ENCODE peak calls at places on chromosomes 7 and 10, in six cellular contexts. One of them, this sample, is unnamed.

GRCh38 chr7:54874804-54875203 is 115.8 kb upstream of the SEC61G start:
- DNase-seq in A549: no peak
- DNase-seq in fibroblast of pulmonary artery: no peak
- DNase-seq in vagina: no peak
- DNase-seq in HL-60: no peak
- DNase-seq in choroid plexus epithelial cell: peak
- DNase-seq in this sample: no peak

GRCh38 chr10:132306951-132307751 is 599 bp downstream of the STK32C start:
- DNase-seq in vagina: no peak
- DNase-seq in fibroblast of pulmonary artery: peak
- DNase-seq in A549: peak
- DNase-seq in HL-60: peak
- DNase-seq in choroid plexus epithelial cell: no peak
- DNase-seq in this sample: no peak

GRCh38 chr7:2157473-2158279 is 75.1 kb downstream of the MAD1L1 start:
- DNase-seq in choroid plexus epithelial cell: peak
- DNase-seq in A549: no peak
- DNase-seq in vagina: no peak
- DNase-seq in fibroblast of pulmonary artery: peak
- DNase-seq in HL-60: no peak
- DNase-seq in this sample: peak

GRCh38 chr10:84264611-84265141 is 19.8 kb downstream of the RGR start:
- DNase-seq in A549: peak
- DNase-seq in HL-60: peak
- DNase-seq in choroid plexus epithelial cell: peak
- DNase-seq in vagina: peak
- DNase-seq in fibroblast of pulmonary artery: peak
- DNase-seq in this sample: no peak

GRCh38 chr10:97921581-97922377 is 72.1 kb downstream of the GOLGA7B start:
- DNase-seq in vagina: no peak
- DNase-seq in A549: no peak
- DNase-seq in HL-60: no peak
- DNase-seq in choroid plexus epithelial cell: no peak
- DNase-seq in fibroblast of pulmonary artery: no peak
- DNase-seq in this sample: no peak

GRCh38 chr7:100372256-100372655 is 1.0 kb upstream of the PILRA start:
- DNase-seq in A549: no peak
- DNase-seq in choroid plexus epithelial cell: peak
- DNase-seq in vagina: no peak
- DNase-seq in fibroblast of pulmonary artery: peak
- DNase-seq in HL-60: peak
- DNase-seq in this sample: peak

GRCh38 chr10:6174201-6174874 is 28.4 kb upstream of the PFKFB3 start:
- DNase-seq in choroid plexus epithelial cell: no peak
- DNase-seq in A549: no peak
- DNase-seq in fibroblast of pulmonary artery: no peak
- DNase-seq in HL-60: no peak
- DNase-seq in vagina: no peak
- DNase-seq in this sample: no peak

GRCh38 chr10:102540023-102540422 is 36.3 kb downstream of the SUFU start:
- DNase-seq in choroid plexus epithelial cell: peak
- DNase-seq in HL-60: no peak
- DNase-seq in vagina: no peak
- DNase-seq in fibroblast of pulmonary artery: peak
- DNase-seq in A549: peak
- DNase-seq in this sample: no peak

GRCh38 chr7:123797673-123798526 is 47.1 kb upstream of the HYAL4 start:
- DNase-seq in choroid plexus epithelial cell: peak
- DNase-seq in vagina: no peak
- DNase-seq in HL-60: peak
- DNase-seq in A549: peak
- DNase-seq in fibroblast of pulmonary artery: peak
- DNase-seq in this sample: peak

GRCh38 chr10:88386204-88386877 is 196.8 kb downstream of the RNLS start:
- DNase-seq in fibroblast of pulmonary artery: peak
- DNase-seq in choroid plexus epithelial cell: peak
- DNase-seq in vagina: no peak
- DNase-seq in HL-60: no peak
- DNase-seq in A549: peak
- DNase-seq in this sample: no peak

GRCh38 chr10:7666253-7667023 is at the start of gene ITIH5:
- DNase-seq in fibroblast of pulmonary artery: no peak
- DNase-seq in HL-60: no peak
- DNase-seq in vagina: no peak
- DNase-seq in A549: no peak
- DNase-seq in choroid plexus epithelial cell: no peak
- DNase-seq in this sample: no peak

GRCh38 chr10:120794390-120794789 is 56.8 kb upstream of the WDR11 start:
- DNase-seq in fibroblast of pulmonary artery: no peak
- DNase-seq in HL-60: no peak
- DNase-seq in vagina: no peak
- DNase-seq in choroid plexus epithelial cell: no peak
- DNase-seq in A549: no peak
- DNase-seq in this sample: no peak

GRCh38 chr7:76300210-76300731 is 2.2 kb upstream of the HSPB1 start:
- DNase-seq in HL-60: no peak
- DNase-seq in A549: no peak
- DNase-seq in vagina: no peak
- DNase-seq in choroid plexus epithelial cell: peak
- DNase-seq in fibroblast of pulmonary artery: peak
- DNase-seq in this sample: no peak

GRCh38 chr7:99372275-99373085 is 2.0 kb upstream of the ARPC1B start:
- DNase-seq in vagina: no peak
- DNase-seq in fibroblast of pulmonary artery: no peak
- DNase-seq in choroid plexus epithelial cell: peak
- DNase-seq in A549: no peak
- DNase-seq in HL-60: no peak
- DNase-seq in this sample: no peak

GRCh38 chr10:80273523-80274170 is 15.8 kb downstream of the MAT1A start:
- DNase-seq in choroid plexus epithelial cell: no peak
- DNase-seq in A549: no peak
- DNase-seq in fibroblast of pulmonary artery: no peak
- DNase-seq in HL-60: no peak
- DNase-seq in vagina: no peak
- DNase-seq in this sample: no peak

GRCh38 chr10:84360634-84361365 is 32.4 kb downstream of the CCSER2 start:
- DNase-seq in A549: no peak
- DNase-seq in fibroblast of pulmonary artery: peak
- DNase-seq in vagina: no peak
- DNase-seq in HL-60: no peak
- DNase-seq in choroid plexus epithelial cell: peak
- DNase-seq in this sample: no peak

GRCh38 chr7:132279718-132280117 is 296.6 kb downstream of the PLXNA4 start:
- DNase-seq in HL-60: no peak
- DNase-seq in vagina: no peak
- DNase-seq in choroid plexus epithelial cell: no peak
- DNase-seq in A549: no peak
- DNase-seq in fibroblast of pulmonary artery: no peak
- DNase-seq in this sample: no peak

GRCh38 chr10:69944761-69945160 is 107.9 kb upstream of the MACROH2A2 start:
- DNase-seq in choroid plexus epithelial cell: no peak
- DNase-seq in HL-60: no peak
- DNase-seq in A549: no peak
- DNase-seq in fibroblast of pulmonary artery: no peak
- DNase-seq in vagina: no peak
- DNase-seq in this sample: no peak

GRCh38 chr7:7265057-7265456 is 82.7 kb downstream of the C1GALT1 start:
- DNase-seq in A549: no peak
- DNase-seq in choroid plexus epithelial cell: peak
- DNase-seq in vagina: no peak
- DNase-seq in HL-60: no peak
- DNase-seq in fibroblast of pulmonary artery: peak
- DNase-seq in this sample: no peak

GRCh38 chr7:142554555-142555532 is 194.4 kb upstream of the PRSS1 start:
- DNase-seq in HL-60: peak
- DNase-seq in choroid plexus epithelial cell: no peak
- DNase-seq in A549: no peak
- DNase-seq in vagina: no peak
- DNase-seq in fibroblast of pulmonary artery: no peak
- DNase-seq in this sample: no peak

GRCh38 chr7:82964150-82964882 is 198.4 kb downstream of the PCLO start:
- DNase-seq in choroid plexus epithelial cell: no peak
- DNase-seq in HL-60: no peak
- DNase-seq in vagina: no peak
- DNase-seq in fibroblast of pulmonary artery: no peak
- DNase-seq in A549: no peak
- DNase-seq in this sample: no peak

GRCh38 chr7:47792521-47793121 is 155.6 kb downstream of the PKD1L1 start:
- DNase-seq in HL-60: no peak
- DNase-seq in fibroblast of pulmonary artery: peak
- DNase-seq in choroid plexus epithelial cell: peak
- DNase-seq in A549: no peak
- DNase-seq in vagina: no peak
- DNase-seq in this sample: no peak

GRCh38 chr7:149355390-149356048 is 93.5 kb downstream of the ZNF783 start:
- DNase-seq in A549: peak
- DNase-seq in fibroblast of pulmonary artery: no peak
- DNase-seq in vagina: no peak
- DNase-seq in choroid plexus epithelial cell: no peak
- DNase-seq in HL-60: no peak
- DNase-seq in this sample: no peak

GRCh38 chr10:113103131-113103830 is 153.2 kb downstream of the TCF7L2 start:
- DNase-seq in vagina: no peak
- DNase-seq in choroid plexus epithelial cell: peak
- DNase-seq in A549: no peak
- DNase-seq in HL-60: no peak
- DNase-seq in fibroblast of pulmonary artery: no peak
- DNase-seq in this sample: no peak

GRCh38 chr7:105697753-105698152 is 116.5 kb upstream of the EFCAB10 start:
- DNase-seq in fibroblast of pulmonary artery: no peak
- DNase-seq in HL-60: no peak
- DNase-seq in choroid plexus epithelial cell: no peak
- DNase-seq in A549: no peak
- DNase-seq in vagina: no peak
- DNase-seq in this sample: no peak

GRCh38 chr7:27210441-27211083 is 10.7 kb upstream of the HOXA13 start:
- DNase-seq in A549: peak
- DNase-seq in fibroblast of pulmonary artery: peak
- DNase-seq in vagina: peak
- DNase-seq in choroid plexus epithelial cell: peak
- DNase-seq in HL-60: peak
- DNase-seq in this sample: no peak

GRCh38 chr7:30159698-30160143 is 24.9 kb downstream of the MTURN start:
- DNase-seq in A549: no peak
- DNase-seq in choroid plexus epithelial cell: peak
- DNase-seq in HL-60: peak
- DNase-seq in vagina: no peak
- DNase-seq in fibroblast of pulmonary artery: peak
- DNase-seq in this sample: no peak

GRCh38 chr10:96334888-96335526 is 23.8 kb downstream of the OPALIN start:
- DNase-seq in A549: peak
- DNase-seq in HL-60: no peak
- DNase-seq in choroid plexus epithelial cell: peak
- DNase-seq in vagina: no peak
- DNase-seq in fibroblast of pulmonary artery: peak
- DNase-seq in this sample: no peak

GRCh38 chr7:64400401-64400800 is 86.6 kb downstream of the ZNF736 start:
- DNase-seq in vagina: no peak
- DNase-seq in choroid plexus epithelial cell: no peak
- DNase-seq in A549: no peak
- DNase-seq in HL-60: no peak
- DNase-seq in fibroblast of pulmonary artery: no peak
- DNase-seq in this sample: no peak

GRCh38 chr7:66140924-66141323 is 26.3 kb downstream of the CRCP start:
- DNase-seq in choroid plexus epithelial cell: peak
- DNase-seq in vagina: no peak
- DNase-seq in fibroblast of pulmonary artery: peak
- DNase-seq in A549: no peak
- DNase-seq in HL-60: no peak
- DNase-seq in this sample: no peak

GRCh38 chr10:43393606-43394360 is 15.2 kb downstream of the HNRNPF start:
- DNase-seq in A549: no peak
- DNase-seq in choroid plexus epithelial cell: no peak
- DNase-seq in fibroblast of pulmonary artery: no peak
- DNase-seq in HL-60: peak
- DNase-seq in vagina: no peak
- DNase-seq in this sample: no peak
- H3K4me3 ChIP-seq in A549: no peak
- H3K4me3 ChIP-seq in choroid plexus epithelial cell: no peak
- H3K4me3 ChIP-seq in fibroblast of pulmonary artery: no peak
- H3K4me3 ChIP-seq in HL-60: no peak
- H3K4me3 ChIP-seq in vagina: no peak
- H3K4me3 ChIP-seq in this sample: no peak

GRCh38 chr7:95899919-95900513 is 127.7 kb downstream of the DYNC1I1 start:
- DNase-seq in fibroblast of pulmonary artery: no peak
- DNase-seq in A549: no peak
- DNase-seq in choroid plexus epithelial cell: no peak
- DNase-seq in HL-60: peak
- DNase-seq in vagina: no peak
- DNase-seq in this sample: no peak
- TF ChIP-seq CTCF in fibroblast of pulmonary artery: no peak
- TF ChIP-seq CTCF in A549: no peak
- TF ChIP-seq CTCF in choroid plexus epithelial cell: no peak
- TF ChIP-seq CTCF in HL-60: no peak
- TF ChIP-seq CTCF in vagina: no peak
- TF ChIP-seq CTCF in this sample: no peak

GRCh38 chr10:76244061-76244686 is 812.8 kb downstream of the LRMDA start:
- DNase-seq in fibroblast of pulmonary artery: peak
- DNase-seq in A549: no peak
- DNase-seq in vagina: no peak
- DNase-seq in HL-60: no peak
- DNase-seq in choroid plexus epithelial cell: no peak
- DNase-seq in this sample: no peak
- H3K4me3 ChIP-seq in fibroblast of pulmonary artery: no peak
- H3K4me3 ChIP-seq in A549: no peak
- H3K4me3 ChIP-seq in vagina: no peak
- H3K4me3 ChIP-seq in HL-60: no peak
- H3K4me3 ChIP-seq in choroid plexus epithelial cell: no peak
- H3K4me3 ChIP-seq in this sample: no peak

GRCh38 chr7:140656548-140657515 is 15.9 kb upstream of the ADCK2 start:
- DNase-seq in choroid plexus epithelial cell: peak
- DNase-seq in fibroblast of pulmonary artery: peak
- DNase-seq in A549: no peak
- DNase-seq in vagina: no peak
- DNase-seq in HL-60: peak
- DNase-seq in this sample: no peak

GRCh38 chr7:140659727-140660396 is 12.9 kb upstream of the ADCK2 start:
- DNase-seq in A549: no peak
- DNase-seq in choroid plexus epithelial cell: no peak
- DNase-seq in fibroblast of pulmonary artery: no peak
- DNase-seq in HL-60: no peak
- DNase-seq in vagina: no peak
- DNase-seq in this sample: peak

GRCh38 chr7:140655511-140656408 is 15.1 kb upstream of the DENND2A start:
- DNase-seq in fibroblast of pulmonary artery: no peak
- DNase-seq in choroid plexus epithelial cell: no peak
- DNase-seq in HL-60: no peak
- DNase-seq in A549: no peak
- DNase-seq in vagina: no peak
- DNase-seq in this sample: no peak

DNA sequence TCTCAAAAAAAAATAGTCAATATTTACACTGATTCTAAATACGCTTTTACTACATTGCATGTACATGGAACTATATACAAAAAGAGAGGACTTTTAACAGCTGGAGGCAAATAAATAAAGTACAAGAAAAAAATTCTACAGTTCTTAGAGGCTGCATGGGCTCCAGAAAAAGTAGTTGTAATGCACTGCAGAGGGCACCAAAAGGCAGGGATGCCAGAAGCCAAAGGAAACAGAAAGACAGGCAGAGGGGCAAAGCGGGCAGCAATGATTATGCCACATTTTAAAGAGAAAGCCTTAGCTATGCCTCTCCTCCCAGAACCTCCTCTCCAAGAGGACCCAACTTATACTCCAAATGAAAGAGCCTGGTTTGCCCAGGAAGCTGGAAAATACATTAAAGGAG is 11.6 kb upstream of the ADCK2 start:
- DNase-seq in A549: no peak
- DNase-seq in fibroblast of pulmonary artery: no peak
- DNase-seq in vagina: no peak
- DNase-seq in choroid plexus epithelial cell: peak
- DNase-seq in HL-60: no peak
- DNase-seq in this sample: no peak
- TF ChIP-seq CTCF in A549: no peak
- TF ChIP-seq CTCF in fibroblast of pulmonary artery: peak
- TF ChIP-seq CTCF in vagina: no peak
- TF ChIP-seq CTCF in choroid plexus epithelial cell: peak
- TF ChIP-seq CTCF in HL-60: no peak
- TF ChIP-seq CTCF in this sample: peak

This sample was measured in AG04449.